ENCODE peak calls at places on chromosomes 13 and 19, in nine cellular contexts. R is activated CD4-positive, alpha-beta T cell treated with anti-CD3 and anti-CD28 coated beads, Interleukin-2, amount 50 U/mL, for 1 hour; I is T-helper 2 cell treated with Interferon-gamma antibody and Interleukin-4, amounts not matched to agents 5 μg/mL and 100 μg/mL, for 36 hours; Z is heart right ventricle; S is iris pigment epithelial cell; V is tibial artery; E is T-helper 1 cell; U is activated T-helper 1 cell treated with anti-CD3 and anti-CD28 coated beads, Interleukin-2, amount 50 U/mL, for 16 hours; N is GOT3. W is an unnamed sample.

GRCh38 chr13:44402902-44403719 is 29.5 kb downstream of the SERP2 start:
- DNase-seq in R (no peak), I (no peak), Z (no peak), S (no peak), V (no peak), E (no peak), U (no peak), N (no peak), W (no peak)

GRCh38 chr13:64130600-64130999 is 2715.0 kb upstream of the PCDH20 start:
- DNase-seq in R (no peak), I (no peak), Z (no peak), S (no peak), V (no peak), E (no peak), U (no peak), N (no peak), W (no peak)

GRCh38 chr13:93007928-93008327 is 218.7 kb upstream of the GPC6 start:
- DNase-seq in R (no peak), I (no peak), Z (no peak), S (no peak), V (no peak), E (no peak), U (no peak), N (no peak), W (no peak)

GRCh38 chr19:40673377-40673776 is 17.1 kb downstream of the NUMBL start:
- DNase-seq in R (no peak), I (no peak), Z (no peak), S (no peak), V (no peak), E (no peak), U (no peak), N (no peak), W (no peak)

GRCh38 chr19:35271546-35271945 is 2.8 kb downstream of the USF2 start:
- DNase-seq in R (no peak), I (no peak), Z (no peak), S (no peak), V (no peak), E (no peak), U (no peak), N (no peak), W (no peak)

GRCh38 chr13:108270442-108270841 is 924 bp downstream of the TNFSF13B start:
- DNase-seq in R (no peak), I (no peak), Z (no peak), S (no peak), V (no peak), E (no peak), U (no peak), N (no peak), W (no peak)

GRCh38 chr13:91328726-91329125 is 18.8 kb upstream of the MIR17HG start:
- DNase-seq in R (no peak), I (no peak), Z (no peak), S (no peak), V (no peak), E (no peak), U (no peak), N (no peak), W (no peak)

GRCh38 chr19:31220540-31220939 is 128.7 kb downstream of the TSHZ3 start:
- DNase-seq in R (peak), I (no peak), Z (no peak), S (peak), V (no peak), E (peak), U (no peak), N (no peak), W (peak)

GRCh38 chr19:46842791-46843190 is 7.9 kb downstream of the AP2S1 start:
- DNase-seq in R (no peak), I (no peak), Z (no peak), S (no peak), V (no peak), E (no peak), U (no peak), N (no peak), W (no peak)

GRCh38 chr19:41785653-41786052 is 10.7 kb upstream of the CEACAM3 start:
- DNase-seq in R (peak), I (peak), Z (peak), S (peak), V (no peak), E (peak), U (peak), N (no peak), W (peak)

GRCh38 chr13:99269627-99270252 is 11.6 kb upstream of the GPR18 start:
- DNase-seq in R (no peak), I (no peak), Z (no peak), S (peak), V (no peak), E (no peak), U (no peak), N (no peak), W (peak)

GRCh38 chr13:58619396-58620113 is 988.0 kb downstream of the PCDH17 start:
- DNase-seq in R (no peak), I (no peak), Z (no peak), S (no peak), V (no peak), E (no peak), U (no peak), N (no peak), W (no peak)

GRCh38 chr19:8643860-8644653 is 13.6 kb downstream of the NFILZ start:
- DNase-seq in R (no peak), I (no peak), Z (no peak), S (no peak), V (no peak), E (no peak), U (no peak), N (no peak), W (no peak)

GRCh38 chr19:50496189-50497029 is 14.6 kb downstream of the JOSD2 start:
- DNase-seq in R (no peak), I (no peak), Z (peak), S (no peak), V (peak), E (no peak), U (no peak), N (no peak), W (no peak)

GRCh38 chr13:42102961-42103688 is 54.7 kb downstream of the DGKH start:
- DNase-seq in R (no peak), I (no peak), Z (no peak), S (peak), V (no peak), E (no peak), U (no peak), N (no peak), W (no peak)

GRCh38 chr13:71252191-71252704 is 614.8 kb downstream of the DACH1 start:
- DNase-seq in R (no peak), I (no peak), Z (no peak), S (peak), V (no peak), E (no peak), U (no peak), N (no peak), W (peak)

GRCh38 chr13:31625115-31625514 is 114.2 kb upstream of the RXFP2 start:
- DNase-seq in R (no peak), I (no peak), Z (no peak), S (peak), V (no peak), E (no peak), U (no peak), N (no peak), W (no peak)

GRCh38 chr13:60267498-60268202 is 103.9 kb upstream of the DIAPH3 start:
- DNase-seq in R (no peak), I (no peak), Z (no peak), S (peak), V (no peak), E (no peak), U (no peak), N (no peak), W (no peak)

GRCh38 chr13:29978211-29978610 is 127.8 kb upstream of the UBL3 start:
- DNase-seq in R (no peak), I (no peak), Z (no peak), S (no peak), V (no peak), E (no peak), U (no peak), N (no peak), W (no peak)

GRCh38 chr19:37981785-37982475 is 74.9 kb downstream of the SIPA1L3 start:
- DNase-seq in R (no peak), I (no peak), Z (no peak), S (no peak), V (peak), E (no peak), U (no peak), N (no peak), W (no peak)

GRCh38 chr19:14563989-14564650 is 7.7 kb downstream of the NDUFB7 start:
- DNase-seq in R (peak), I (no peak), Z (peak), S (peak), V (no peak), E (peak), U (no peak), N (no peak), W (peak)

GRCh38 chr19:46493236-46494114 is 2.2 kb downstream of the PNMA8B start:
- DNase-seq in R (peak), I (no peak), Z (peak), S (peak), V (no peak), E (no peak), U (no peak), N (no peak), W (no peak)

GRCh38 chr13:33349996-33350826 is 64.7 kb upstream of the STARD13 start:
- DNase-seq in R (no peak), I (no peak), Z (peak), S (peak), V (peak), E (no peak), U (no peak), N (no peak), W (no peak)

GRCh38 chr19:3907626-3908265 is 25.1 kb upstream of the NMRK2 start:
- DNase-seq in R (no peak), I (no peak), Z (no peak), S (no peak), V (no peak), E (no peak), U (no peak), N (no peak), W (no peak)

GRCh38 chr13:76619631-76620030 is 266.6 kb downstream of the KCTD12 start:
- DNase-seq in R (no peak), I (no peak), Z (no peak), S (no peak), V (no peak), E (no peak), U (no peak), N (no peak), W (no peak)

GRCh38 chr19:44905437-44906160 is at the start of gene APOE:
- DNase-seq in R (no peak), I (no peak), Z (no peak), S (no peak), V (no peak), E (no peak), U (no peak), N (no peak), W (no peak)

GRCh38 chr19:29593869-29594268 is 12.2 kb upstream of the POP4 start:
- DNase-seq in R (no peak), I (no peak), Z (no peak), S (no peak), V (no peak), E (no peak), U (no peak), N (no peak), W (no peak)

GRCh38 chr19:38003427-38004099 is 96.6 kb downstream of the SIPA1L3 start:
- DNase-seq in R (no peak), I (peak), Z (peak), S (peak), V (peak), E (no peak), U (no peak), N (peak), W (peak)

GRCh38 chr19:45451181-45451849 is 16.5 kb upstream of the FOSB start:
- DNase-seq in R (peak), I (peak), Z (no peak), S (peak), V (peak), E (peak), U (no peak), N (peak), W (peak)

GRCh38 chr13:34570954-34571353 is 371.1 kb upstream of the NBEA start:
- DNase-seq in R (no peak), I (no peak), Z (no peak), S (no peak), V (no peak), E (no peak), U (no peak), N (no peak), W (no peak)

GRCh38 chr19:18278521-18279265 is 2.7 kb downstream of the JUND start:
- DNase-seq in R (peak), I (peak), Z (no peak), S (peak), V (no peak), E (peak), U (no peak), N (no peak), W (peak)

GRCh38 chr19:45137179-45137761 is 23.5 kb downstream of the NKPD1 start:
- DNase-seq in R (no peak), I (no peak), Z (peak), S (no peak), V (no peak), E (no peak), U (no peak), N (no peak), W (peak)

GRCh38 chr19:29817316-29817715 is 5.5 kb downstream of the CCNE1 start:
- DNase-seq in R (no peak), I (no peak), Z (no peak), S (peak), V (no peak), E (no peak), U (no peak), N (no peak), W (no peak)

GRCh38 chr19:49684983-49685553 is 4.3 kb upstream of the ADM5 start:
- DNase-seq in R (no peak), I (no peak), Z (no peak), S (no peak), V (no peak), E (no peak), U (no peak), N (no peak), W (no peak)

GRCh38 chr13:38180100-38180499 is 169.6 kb upstream of the UFM1 start:
- DNase-seq in R (no peak), I (no peak), Z (no peak), S (peak), V (no peak), E (no peak), U (no peak), N (no peak), W (no peak)

GRCh38 chr13:20106751-20107150 is 54.1 kb downstream of the GJA3 start:
- DNase-seq in R (no peak), I (no peak), Z (no peak), S (no peak), V (no peak), E (no peak), U (no peak), N (no peak), W (no peak)

GRCh38 chr19:2424686-2425621 is 2.4 kb downstream of the TIMM13 start:
- DNase-seq in R (no peak), I (no peak), Z (peak), S (peak), V (no peak), E (no peak), U (no peak), N (no peak), W (no peak)

GRCh38 chr13:52809310-52809769 is 39.1 kb downstream of the PCDH8 start:
- DNase-seq in R (peak), I (peak), Z (peak), S (peak), V (no peak), E (no peak), U (no peak), N (no peak), W (peak)

GRCh38 chr19:54462713-54463530 is 656 bp downstream of the LENG9 start:
- DNase-seq in R (peak), I (peak), Z (peak), S (peak), V (peak), E (peak), U (peak), N (no peak), W (no peak)